ENCODE peak calls at places on chromosomes 13 and 19, in six cellular contexts. R, J, G, E, O and F are unnamed samples.

GRCh38 chr19:56383826-56384605 is 9.3 kb downstream of the ZNF582 start:
- DNase-seq in E (no peak), R (no peak), J (no peak), G (no peak), O (no peak), F (no peak)

GRCh38 chr19:3698386-3698950 is 1.8 kb downstream of the PIP5K1C start:
- DNase-seq in J (no peak), G (no peak), R (peak; percentile 13), E (no peak), O (peak; percentile 31), F (no peak)

GRCh38 chr13:44273991-44274810 is 99.4 kb upstream of the SERP2 start:
- DNase-seq in G (peak; percentile 20), J (no peak), O (peak; percentile 77), R (peak; percentile 66), E (peak; percentile 71), F (peak; percentile 84)

GRCh38 chr13:101190337-101190736 is 226.0 kb downstream of the NALCN start:
- DNase-seq in J (no peak), G (no peak), O (peak; percentile 60), R (no peak), E (no peak), F (no peak)

GRCh38 chr19:4624733-4625362 is 14.5 kb upstream of the TNFAIP8L1 start:
- DNase-seq in G (no peak), R (peak; percentile 42), J (no peak), O (peak; percentile 36), E (no peak), F (peak; percentile 40)

GRCh38 chr19:49875801-49876421 is 1.2 kb downstream of the AKT1S1 start:
- DNase-seq in O (peak; percentile 49), G (no peak), E (peak; percentile 56), J (peak; percentile 62), R (peak; percentile 67), F (no peak)

GRCh38 chr19:55576746-55577145 is 3.9 kb downstream of the ZNF579 start:
- DNase-seq in R (no peak), E (no peak), G (no peak), O (no peak), J (no peak), F (no peak)

GRCh38 chr19:24073807-24074206 is 13.2 kb upstream of the ZNF254 start:
- DNase-seq in J (no peak), E (no peak), G (no peak), O (no peak), R (no peak), F (no peak)

GRCh38 chr19:14482112-14482941 is 7.2 kb upstream of the PTGER1 start:
- DNase-seq in O (no peak), G (no peak), E (no peak), R (no peak), J (no peak), F (no peak)

GRCh38 chr13:42041017-42041683 is 7.3 kb upstream of the DGKH start:
- DNase-seq in G (no peak), O (peak; percentile 54), R (peak; percentile 45), J (peak; percentile 57), E (peak; percentile 56), F (peak; percentile 48)

GRCh38 chr13:24651718-24652345 is 28.4 kb upstream of the ATP12A start:
- DNase-seq in G (no peak), J (no peak), E (no peak), O (no peak), R (no peak), F (no peak)

GRCh38 chr13:86080340-86080995 is 281.2 kb upstream of the SLITRK6 start:
- DNase-seq in O (no peak), E (peak; percentile 57), R (no peak), G (no peak), J (no peak), F (no peak)

GRCh38 chr19:42295831-42296525 is 6.0 kb upstream of the PRR19 start:
- DNase-seq in O (peak; percentile 58), J (peak; percentile 82), R (peak; percentile 71), G (peak; percentile 84), E (peak; percentile 54), F (peak; percentile 44)

GRCh38 chr13:51681037-51681678 is 96.9 kb downstream of the WDFY2 start:
- DNase-seq in E (peak; percentile 84), J (peak; percentile 48), G (no peak), R (no peak), O (peak; percentile 68), F (peak; percentile 81)

GRCh38 chr19:3783660-3784584 is 2.3 kb downstream of the MATK start:
- DNase-seq in J (no peak), E (no peak), O (no peak), R (no peak), G (peak; percentile 7), F (no peak)